ENCODE peak calls at places on chromosomes 3 and 15, in ten cellular contexts. W is fibroblast of villous mesenchyme, N is NT2/D1, J is SJSA1, H is adrenal gland, I is lower lobe of right lung, P is body of pancreas, A is AG10803, Q is bronchial epithelial cell, B is MM.1S. C is an unnamed sample.

GRCh38 chr3:128348805-128349531 is 117.7 kb downstream of the DNAJB8 start:
- DNase-seq in A (peak; percentile 5), I (peak; percentile 29), W (peak; percentile 16), P (peak; percentile 52), N (peak; percentile 33), J (no peak), H (no peak), B (no peak), Q (no peak), C (peak; percentile 27)

GRCh38 chr3:41244620-41245336 is 45.5 kb downstream of the CTNNB1 start:
- DNase-seq in N (no peak), A (no peak), J (no peak), W (no peak), P (no peak), H (no peak), I (no peak), B (no peak), Q (no peak), C (no peak)

GRCh38 chr3:27486328-27486727 is 2.1 kb upstream of the SLC4A7 start:
- DNase-seq in W (no peak), J (no peak), A (no peak), B (no peak), P (no peak), H (no peak), I (no peak), N (no peak), Q (no peak), C (no peak)

GRCh38 chr15:33013827-33014445 is 180.6 kb downstream of the FMN1 start:
- DNase-seq in I (no peak), H (no peak), P (no peak), Q (peak; percentile 98), N (no peak), B (no peak), W (peak; percentile 40), A (peak; percentile 60), J (peak; percentile 63), C (no peak)

GRCh38 chr3:39154323-39155021 is 1.1 kb upstream of the CSRNP1 start:
- DNase-seq in N (peak; percentile 92), B (no peak), I (no peak), Q (no peak), A (no peak), H (peak; percentile 70), P (peak; percentile 43), J (no peak), W (no peak), C (peak; percentile 74)

GRCh38 chr15:94262201-94262600 is 30.8 kb downstream of the MCTP2 start:
- DNase-seq in P (no peak), J (no peak), N (no peak), H (no peak), Q (no peak), B (no peak), A (no peak), W (no peak), I (no peak), C (no peak)

GRCh38 chr3:143972155-143972494 is 502 bp downstream of the DIPK2A start:
- DNase-seq in W (no peak), P (no peak), H (no peak), B (no peak), I (no peak), A (no peak), Q (no peak), N (peak; percentile 35), J (peak; percentile 74), C (no peak)

GRCh38 chr3:60010778-60011177 is 961.0 kb upstream of the CFAP20DC start:
- DNase-seq in Q (no peak), H (no peak), N (no peak), A (no peak), I (no peak), J (no peak), B (peak; percentile 89), W (peak; percentile 6), P (no peak), C (no peak)

GRCh38 chr3:5305681-5305983 is 118.1 kb downstream of the EDEM1 start:
- DNase-seq in W (no peak), I (no peak), A (no peak), P (no peak), N (no peak), H (no peak), J (no peak), B (no peak), Q (no peak), C (no peak)

GRCh38 chr3:30146978-30147377 is 459.4 kb upstream of the TGFBR2 start:
- DNase-seq in J (no peak), P (no peak), B (no peak), W (no peak), N (no peak), Q (no peak), H (no peak), I (no peak), A (peak; percentile 16), C (peak; percentile 35)

GRCh38 chr3:114178770-114179368 is at the start of gene DRD3:
- DNase-seq in B (no peak), H (no peak), P (no peak), J (peak; percentile 2), Q (peak; percentile 18), W (peak; percentile 39), I (no peak), N (peak; percentile 55), A (peak; percentile 31), C (peak; percentile 87)

GRCh38 chr3:26099692-26100091 is 309.8 kb downstream of the OXSM start:
- DNase-seq in B (no peak), P (no peak), A (no peak), I (no peak), Q (peak; percentile 57), H (no peak), N (no peak), J (peak; percentile 9), W (no peak), C (no peak)

GRCh38 chr3:30779686-30780287 is 114.7 kb downstream of the GADL1 start:
- DNase-seq in H (no peak), N (peak; percentile 33), W (peak; percentile 39), A (peak; percentile 9), J (peak; percentile 5), I (no peak), Q (peak; percentile 28), P (peak; percentile 18), B (peak; percentile 15), C (peak; percentile 49)

GRCh38 chr15:76391309-76391708 is 54.7 kb downstream of the ISL2 start:
- DNase-seq in Q (peak; percentile 33), I (no peak), J (no peak), W (no peak), A (no peak), N (no peak), H (no peak), P (no peak), B (no peak), C (no peak)

GRCh38 chr15:57957113-57957512 is 108.4 kb downstream of the ALDH1A2 start:
- DNase-seq in I (no peak), B (peak; percentile 41), P (no peak), A (no peak), W (no peak), H (no peak), Q (no peak), J (no peak), N (no peak), C (no peak)

GRCh38 chr15:73746288-73746687 is 6.9 kb downstream of the INSYN1 start:
- DNase-seq in A (no peak), N (no peak), J (no peak), P (no peak), Q (no peak), I (no peak), H (no peak), B (no peak), W (no peak), C (no peak)

GRCh38 chr3:27724459-27725197 is 2.5 kb upstream of the EOMES start:
- DNase-seq in B (no peak), J (no peak), I (no peak), W (no peak), H (no peak), Q (no peak), N (no peak), A (no peak), P (no peak), C (peak; percentile 60)

GRCh38 chr3:163347944-163348343 is 1730.4 kb downstream of the SI start:
- DNase-seq in W (no peak), Q (no peak), P (no peak), H (no peak), J (no peak), N (no peak), A (no peak), I (no peak), B (no peak), C (no peak)

GRCh38 chr3:121481116-121481895 is 64.5 kb downstream of the POLQ start:
- DNase-seq in W (peak; percentile 65), Q (peak; percentile 13), A (peak; percentile 52), H (no peak), P (no peak), B (no peak), N (no peak), I (no peak), J (no peak), C (no peak)

GRCh38 chr15:99441871-99442267 is 123.9 kb upstream of the MEF2A start:
- DNase-seq in W (no peak), B (no peak), A (no peak), Q (no peak), H (peak; percentile 29), I (no peak), P (no peak), J (no peak), N (no peak), C (no peak)

GRCh38 chr3:143832433-143832832 is 15.8 kb downstream of the SLC9A9 start:
- DNase-seq in I (no peak), N (no peak), W (no peak), P (no peak), H (no peak), J (no peak), A (no peak), Q (peak; percentile 74), B (no peak), C (no peak)

GRCh38 chr3:11137627-11137959 is 16.7 kb upstream of the HRH1 start:
- DNase-seq in H (no peak), I (no peak), W (no peak), B (no peak), J (no peak), Q (no peak), A (no peak), P (no peak), N (no peak), C (no peak)
- H3K4me3 ChIP-seq in H (no peak overlapping the region), I (no peak overlapping the region), W (peak overlapping the region; percentile 57), B (no peak overlapping the region), J (peak overlapping the region; percentile 35), Q (peak overlapping the region; percentile 37), A (peak overlapping the region; percentile 63), P (no peak overlapping the region), N (no peak overlapping the region), C (no peak overlapping the region)

GRCh38 chr3:179236676-179237301 is 14.1 kb downstream of the KCNMB3 start:
- DNase-seq in B (peak; percentile 22), P (no peak), I (no peak), J (no peak), N (no peak), H (no peak), Q (no peak), W (no peak), A (no peak), C (no peak)
- H3K4me3 ChIP-seq in B (no peak overlapping the region), P (no peak overlapping the region), I (no peak overlapping the region), J (no peak overlapping the region), N (no peak overlapping the region), H (no peak overlapping the region), Q (no peak overlapping the region), W (no peak overlapping the region), A (no peak overlapping the region), C (no peak overlapping the region)

GRCh38 chr3:183252973-183253363 is at the start of gene B3GNT5:
- DNase-seq in I (peak; percentile 90), Q (peak; percentile 83), H (peak; percentile 62), N (no peak), B (no peak), A (no peak), J (no peak), P (peak; percentile 90), W (peak; percentile 32), C (no peak)
- H3K4me3 ChIP-seq in I (peak within 1 kb of the TSS; percentile 80), Q (peak within 1 kb of the TSS; percentile 66), H (peak within 1 kb of the TSS; percentile 35), N (peak within 1 kb of the TSS; percentile 74), B (peak within 1 kb of the TSS; percentile 40), A (peak within 1 kb of the TSS; percentile 68), J (peak within 1 kb of the TSS; percentile 70), P (peak within 1 kb of the TSS; percentile 70), W (peak within 1 kb of the TSS; percentile 79), C (peak within 1 kb of the TSS; percentile 71)

GRCh38 chr3:197464794-197465193 is 91.0 kb downstream of the BDH1 start:
- DNase-seq in W (no peak), Q (no peak), B (no peak), I (no peak), J (no peak), A (no peak), H (no peak), N (no peak), P (no peak), C (no peak)
- H3K4me3 ChIP-seq in W (no peak overlapping the region), Q (no peak overlapping the region), B (no peak overlapping the region), I (no peak overlapping the region), J (no peak overlapping the region), A (no peak overlapping the region), H (no peak overlapping the region), N (no peak overlapping the region), P (no peak overlapping the region), C (no peak overlapping the region)

C was measured in neural progenitor cell.